ENCODE peak calls at places on chromosome 2, in seven cellular contexts. V is brain microvascular endothelial cell, G is Peyer's patch, H is body of pancreas, A is OCI-LY7, X is neural progenitor cell, Y is adrenal gland. W is an unnamed sample.

GRCh38 chr2:238852186-238852869 is 4.4 kb downstream of the TWIST2 start:
- DNase-seq in Y (no peak), G (no peak), A (no peak), X (no peak), V (no peak), H (no peak), W (no peak)

GRCh38 chr2:239245872-239246701 is 154.7 kb downstream of the HDAC4 start:
- DNase-seq in H (peak; percentile 53), X (no peak), Y (peak; percentile 80), V (no peak), G (peak; percentile 66), A (no peak), W (peak; percentile 30)

GRCh38 chr2:207200136-207200535 is 34.4 kb upstream of the KLF7 start:
- DNase-seq in G (no peak), H (no peak), X (peak; percentile 85), V (no peak), A (no peak), Y (no peak), W (no peak)

GRCh38 chr2:20186078-20186854 is 38.7 kb downstream of the SDC1 start:
- DNase-seq in H (peak; percentile 39), G (peak; percentile 88), A (no peak), X (no peak), V (peak; percentile 69), Y (peak; percentile 92), W (peak; percentile 73)

GRCh38 chr2:187093771-187094412 is 244.9 kb upstream of the ZSWIM2 start:
- DNase-seq in H (no peak), A (no peak), Y (no peak), X (no peak), V (no peak), G (no peak), W (no peak)

GRCh38 chr2:186919272-186919671 is 70.3 kb upstream of the ZSWIM2 start:
- DNase-seq in Y (no peak), G (no peak), H (no peak), V (peak; percentile 85), X (no peak), A (no peak), W (peak; percentile 86)

GRCh38 chr2:150788741-150789140 is 301.3 kb upstream of the RND3 start:
- DNase-seq in H (no peak), G (no peak), A (no peak), Y (no peak), V (no peak), X (no peak), W (no peak)

GRCh38 chr2:215452725-215453124 is 16.9 kb upstream of the FN1 start:
- DNase-seq in X (peak; percentile 39), A (no peak), V (no peak), Y (no peak), H (no peak), G (no peak), W (no peak)

GRCh38 chr2:20723543-20723942 is 56.6 kb downstream of the GDF7 start:
- DNase-seq in G (no peak), X (no peak), A (no peak), V (peak; percentile 29), H (no peak), Y (no peak), W (no peak)

GRCh38 chr2:192265751-192266150 is 71.0 kb upstream of the TMEFF2 start:
- DNase-seq in X (no peak), Y (no peak), A (no peak), G (no peak), V (no peak), H (no peak), W (no peak)

DNA sequence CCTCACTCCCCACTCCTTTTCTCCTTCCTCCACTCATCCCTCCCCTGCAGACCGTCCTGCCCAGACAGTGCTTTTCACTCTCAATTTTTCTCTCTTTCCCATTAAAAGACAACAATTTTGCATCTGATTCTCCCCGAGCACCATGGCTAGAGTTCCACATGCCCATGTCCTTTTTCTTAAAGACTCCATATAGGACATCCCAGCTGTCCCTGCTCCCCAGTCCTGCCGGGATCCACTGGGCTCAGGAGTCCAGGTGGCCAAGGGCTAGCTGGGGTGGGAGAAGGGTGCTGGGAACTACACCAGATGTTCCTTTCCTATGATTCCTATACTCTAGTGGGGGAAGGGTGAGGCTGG is 52.9 kb upstream of the RMDN2 start:
- DNase-seq in X (no peak), V (no peak), H (no peak), A (no peak), G (no peak), Y (no peak), W (no peak)
- H3K4me3 ChIP-seq in X (no peak overlapping the region), V (no peak overlapping the region), H (no peak overlapping the region), A (no peak overlapping the region), G (no peak overlapping the region), Y (no peak overlapping the region), W (no peak overlapping the region)

GRCh38 chr2:112465373-112465772 is 16.6 kb upstream of the TTL start:
- DNase-seq in V (peak; percentile 4), X (peak; percentile 24), Y (no peak), H (no peak), A (no peak), G (no peak), W (peak; percentile 24)
- TF ChIP-seq CTCF in V (peak; percentile 42), X (peak; percentile 45), Y (no peak), H (no peak), A (no peak), G (no peak), W (peak; percentile 33)

GRCh38 chr2:37319754-37320609 is 4.7 kb downstream of the PRKD3 start:
- DNase-seq in A (no peak), Y (no peak), X (no peak), G (no peak), H (no peak), V (no peak), W (no peak)
- H3K36me3 ChIP-seq in A (peaks cover 86% of the 10 kb centered on the region), Y (no peaks in the 10 kb centered on the region), X (no peaks in the 10 kb centered on the region), G (no peaks in the 10 kb centered on the region), H (no peaks in the 10 kb centered on the region), V (peaks cover 6% of the 10 kb centered on the region), W (no peaks in the 10 kb centered on the region)

DNA sequence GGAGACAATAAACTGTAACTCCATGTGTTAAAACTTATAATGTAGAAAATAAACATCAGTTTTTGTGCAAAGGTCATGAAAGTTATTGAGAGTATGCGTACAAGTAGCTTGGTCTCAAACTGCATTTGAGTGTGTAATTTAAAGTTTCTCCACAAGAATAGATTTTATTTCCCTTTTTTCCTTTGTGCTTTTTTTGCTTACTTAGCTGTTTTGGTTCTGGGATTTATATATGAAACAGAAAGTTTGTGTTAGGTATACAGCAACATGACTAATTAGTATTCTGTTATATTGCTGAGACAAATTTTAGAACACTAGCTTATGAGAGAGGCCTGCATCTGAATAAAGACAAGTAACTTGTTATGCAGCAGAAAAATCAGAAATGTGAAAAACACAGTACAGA is 67.5 kb downstream of the GTF2A1L start:
- DNase-seq in A (no peak), G (no peak), H (no peak), V (no peak), Y (no peak), X (no peak), W (no peak)
- H3K4me3 ChIP-seq in A (no peak overlapping the region), G (no peak overlapping the region), H (no peak overlapping the region), V (no peak overlapping the region), Y (no peak overlapping the region), X (no peak overlapping the region), W (no peak overlapping the region)

DNA sequence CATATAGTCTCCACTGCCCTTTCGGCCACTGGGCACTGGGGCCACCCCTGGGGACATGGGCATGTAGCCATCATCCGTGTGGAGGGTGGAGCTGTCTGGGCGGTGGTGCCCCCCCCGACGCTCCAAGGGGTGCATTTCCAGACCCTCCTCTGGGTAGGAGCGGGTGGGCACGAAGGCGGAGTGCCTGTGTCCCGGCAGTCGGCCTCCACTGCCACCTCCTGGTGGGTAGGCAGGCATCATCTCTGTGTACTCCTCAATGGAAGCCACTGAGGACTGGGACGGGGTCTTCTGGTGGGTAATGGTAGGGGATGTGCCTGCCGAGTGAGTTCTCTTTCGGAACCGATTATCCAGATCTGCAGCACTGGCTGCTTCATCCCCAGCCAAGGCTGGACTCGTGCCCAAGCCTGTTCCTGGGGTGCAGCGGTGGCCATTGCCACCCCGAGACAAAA is 2.8 kb downstream of the IRS1 start:
- DNase-seq in G (peak; percentile 53), A (peak; percentile 38), X (no peak), V (no peak), H (peak; percentile 24), Y (peak; percentile 53), W (no peak)
- TF ChIP-seq CTCF in G (no peak), A (peak; percentile 74), X (peak; percentile 38), V (peak; percentile 68), H (peak; percentile 29), Y (peak; percentile 71), W (peak; percentile 66)

GRCh38 chr2:41579811-41580210 is 468.0 kb upstream of the PKDCC start:
- DNase-seq in Y (no peak), X (no peak), G (no peak), H (no peak), A (no peak), V (peak; percentile 55), W (no peak)
- H3K36me3 ChIP-seq in Y (no peaks in the 10 kb centered on the region), X (no peaks in the 10 kb centered on the region), G (no peaks in the 10 kb centered on the region), H (no peaks in the 10 kb centered on the region), A (no peaks in the 10 kb centered on the region), V (no peaks in the 10 kb centered on the region), W (no peaks in the 10 kb centered on the region)

DNA sequence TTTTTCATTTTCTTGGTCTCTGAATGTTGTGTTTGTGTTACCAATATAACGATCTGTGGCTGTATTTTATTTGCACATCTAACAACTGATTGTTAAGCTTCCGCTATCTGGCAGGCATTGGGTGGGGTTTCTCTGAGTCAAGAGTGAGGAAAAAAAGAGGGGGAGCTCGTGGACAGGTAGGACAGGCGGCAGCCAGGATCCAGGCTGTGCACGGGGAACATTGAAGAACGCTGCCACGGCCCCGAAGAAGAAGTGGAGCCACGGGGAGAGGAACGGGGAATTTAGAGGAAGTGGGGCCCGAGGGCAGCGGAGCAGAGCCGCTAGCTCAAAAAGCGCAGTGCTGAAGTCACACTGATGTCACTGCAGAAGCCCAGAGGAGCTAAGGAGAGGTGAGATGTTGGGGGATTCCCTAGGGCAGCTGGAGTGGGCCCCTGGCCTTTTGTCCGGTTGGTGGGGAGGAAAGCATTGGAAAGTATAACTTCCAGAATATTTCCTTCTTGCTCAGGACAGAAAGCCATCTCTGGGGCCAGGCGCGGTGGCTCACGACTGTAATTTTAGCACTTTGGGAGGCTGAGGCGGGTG is 20.9 kb upstream of the DNMT3A start:
- DNase-seq in G (peak; percentile 88), X (no peak), V (no peak), A (peak; percentile 78), H (no peak), Y (peak; percentile 35), W (peak; percentile 41)
- H3K4me3 ChIP-seq in G (peak overlapping the region; percentile 42), X (no peak overlapping the region), V (peak overlapping the region; percentile 43), A (peak overlapping the region; percentile 66), H (no peak overlapping the region), Y (peak overlapping the region; percentile 54), W (peak overlapping the region; percentile 31)

DNA sequence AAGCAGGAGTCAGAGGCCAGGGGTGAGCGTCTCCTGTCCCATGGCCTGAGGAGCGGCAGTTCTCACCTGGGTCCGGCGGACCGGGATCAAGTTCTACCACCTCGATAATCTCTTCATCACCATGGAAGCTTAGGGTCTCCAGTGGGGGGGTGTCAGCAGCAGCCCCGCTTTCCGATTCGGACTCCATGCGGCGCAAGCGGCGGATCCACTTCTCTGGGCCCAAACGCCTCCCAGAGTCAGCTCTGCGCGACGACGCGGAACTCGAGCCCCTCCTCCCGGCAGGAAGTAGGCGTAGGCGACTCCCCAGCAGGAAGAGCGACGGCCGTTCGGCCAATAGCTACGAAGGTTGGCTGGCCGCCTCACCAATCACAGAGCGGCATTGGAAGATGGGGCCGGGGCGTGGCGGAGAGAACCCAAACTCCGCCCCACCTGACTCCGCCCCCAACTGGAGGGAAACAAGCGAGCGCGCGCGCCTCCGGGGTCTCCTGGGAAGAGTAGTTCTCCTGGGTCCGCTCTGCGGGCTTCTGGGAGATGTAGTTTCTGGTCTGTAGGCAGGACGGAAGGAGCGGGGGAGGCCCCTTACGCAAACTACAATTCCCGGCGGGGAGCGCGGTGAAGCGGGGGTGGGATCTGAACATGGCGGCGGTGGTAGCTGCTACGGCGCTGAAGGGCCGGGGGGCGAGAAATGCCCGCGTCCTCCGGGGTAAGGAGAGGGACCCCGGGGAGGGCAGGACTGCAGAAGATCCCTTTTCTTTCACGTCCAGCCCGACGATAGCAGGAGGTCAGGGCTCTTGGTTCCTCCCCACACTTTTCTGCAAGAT is at the start of the genes AAMP and PNKD:
- DNase-seq in G (peak; percentile 100), X (peak; percentile 100), A (peak; percentile 100), V (peak; percentile 99), Y (peak; percentile 100), H (peak; percentile 100), W (peak; percentile 94)
- TF ChIP-seq CTCF in G (peak; percentile 5), X (no peak), A (peak; percentile 24), V (no peak), Y (no peak), H (peak; percentile 37), W (peak; percentile 14)